ENCODE peak calls at places on chromosome 9, in six cellular contexts. U, P, R, Q, X and E are unnamed samples.

GRCh38 chr9:76216161-76216649 is 178.0 kb downstream of the RFK start:
- DNase-seq in U (no peak), P (no peak), R (no peak), Q (no peak), X (no peak), E (no peak)

GRCh38 chr9:128078504-128079434 is 10.7 kb downstream of the SLC25A25 start:
- DNase-seq in U (no peak), P (no peak), R (no peak), Q (no peak), X (peak; percentile 75), E (no peak)

GRCh38 chr9:74817281-74818181 is 70.2 kb downstream of the TRPM6 start:
- DNase-seq in U (no peak), P (no peak), R (no peak), Q (no peak), X (peak; percentile 67), E (no peak)

GRCh38 chr9:127955294-127956015 is 17.8 kb upstream of the DPM2 start:
- DNase-seq in U (peak; percentile 94), P (peak; percentile 68), R (no peak), Q (no peak), X (peak; percentile 96), E (peak; percentile 71)

GRCh38 chr9:122265265-122265900 is 701 bp downstream of the MRRF start:
- DNase-seq in U (no peak), P (no peak), R (peak; percentile 38), Q (no peak), X (peak; percentile 36), E (peak; percentile 71)

GRCh38 chr9:96107436-96107835 is 194.5 kb downstream of the HSD17B3 start:
- DNase-seq in U (no peak), P (no peak), R (no peak), Q (no peak), X (no peak), E (no peak)

GRCh38 chr9:99465231-99465891 is 243.3 kb downstream of the SEC61B start:
- DNase-seq in U (no peak), P (no peak), R (no peak), Q (no peak), X (no peak), E (no peak)

GRCh38 chr9:13361076-13361475 is 81.6 kb upstream of the MPDZ start:
- DNase-seq in U (no peak), P (no peak), R (no peak), Q (no peak), X (no peak), E (no peak)

GRCh38 chr9:134442087-134442470 is 115.8 kb downstream of the RXRA start:
- DNase-seq in U (peak; percentile 72), P (no peak), R (no peak), Q (no peak), X (no peak), E (no peak)

GRCh38 chr9:99820330-99821186 is 1.1 kb upstream of the NR4A3 start:
- DNase-seq in U (peak; percentile 75), P (peak; percentile 74), R (no peak), Q (peak; percentile 77), X (peak; percentile 72), E (peak; percentile 43)

GRCh38 chr9:132410642-132411041 is 631 bp downstream of the CFAP77 start:
- DNase-seq in U (no peak), P (no peak), R (no peak), Q (no peak), X (no peak), E (peak; percentile 24)

GRCh38 chr9:73080110-73080683 is 71.5 kb upstream of the ANXA1 start:
- DNase-seq in U (no peak), P (no peak), R (no peak), Q (no peak), X (no peak), E (no peak)

GRCh38 chr9:135066291-135066690 is 21.2 kb upstream of the OLFM1 start:
- DNase-seq in U (no peak), P (no peak), R (no peak), Q (no peak), X (no peak), E (no peak)

GRCh38 chr9:116596646-116597045 is 90.5 kb upstream of the TRIM32 start:
- DNase-seq in U (no peak), P (no peak), R (no peak), Q (no peak), X (no peak), E (no peak)

GRCh38 chr9:131673531-131673930 is 66.3 kb downstream of the RAPGEF1 start:
- DNase-seq in U (no peak), P (no peak), R (no peak), Q (no peak), X (no peak), E (no peak)

GRCh38 chr9:128275198-128276007 is at the start of gene GOLGA2:
- DNase-seq in U (no peak), P (peak; percentile 50), R (no peak), Q (peak; percentile 24), X (peak; percentile 41), E (no peak)

GRCh38 chr9:110912701-110913291 is 125.5 kb downstream of the LPAR1 start:
- DNase-seq in U (no peak), P (no peak), R (no peak), Q (peak; percentile 47), X (no peak), E (no peak)

GRCh38 chr9:128383007-128383753 is 12.0 kb downstream of the URM1 start:
- DNase-seq in U (no peak), P (no peak), R (no peak), Q (no peak), X (no peak), E (no peak)

GRCh38 chr9:93244510-93245436 is 60.8 kb downstream of the WNK2 start:
- DNase-seq in U (no peak), P (no peak), R (no peak), Q (no peak), X (peak; percentile 52), E (no peak)

GRCh38 chr9:13554626-13555025 is 275.1 kb upstream of the MPDZ start:
- DNase-seq in U (no peak), P (no peak), R (no peak), Q (no peak), X (no peak), E (no peak)

GRCh38 chr9:71965403-71965802 is 54.0 kb downstream of the C9orf85 start:
- DNase-seq in U (no peak), P (no peak), R (no peak), Q (no peak), X (no peak), E (no peak)

GRCh38 chr9:20593131-20593530 is 29.2 kb downstream of the MLLT3 start:
- DNase-seq in U (no peak), P (no peak), R (no peak), Q (no peak), X (no peak), E (no peak)

GRCh38 chr9:20592673-20593072 is 29.6 kb downstream of the MLLT3 start:
- DNase-seq in U (no peak), P (no peak), R (no peak), Q (no peak), X (no peak), E (no peak)

GRCh38 chr9:20594521-20594920 is 27.8 kb downstream of the MLLT3 start:
- DNase-seq in U (no peak), P (no peak), R (no peak), Q (no peak), X (no peak), E (no peak)

GRCh38 chr9:20591223-20591622 is 31.1 kb downstream of the MLLT3 start:
- DNase-seq in U (no peak), P (no peak), R (no peak), Q (no peak), X (no peak), E (no peak)

GRCh38 chr9:20593551-20593950 is 28.7 kb downstream of the MLLT3 start:
- DNase-seq in U (no peak), P (no peak), R (no peak), Q (no peak), X (no peak), E (no peak)
- H3K27ac ChIP-seq in U (no peak overlapping the region), P (no peak overlapping the region), R (no peak overlapping the region), Q (no peak overlapping the region), X (no peak overlapping the region), E (no peak overlapping the region)

DNA sequence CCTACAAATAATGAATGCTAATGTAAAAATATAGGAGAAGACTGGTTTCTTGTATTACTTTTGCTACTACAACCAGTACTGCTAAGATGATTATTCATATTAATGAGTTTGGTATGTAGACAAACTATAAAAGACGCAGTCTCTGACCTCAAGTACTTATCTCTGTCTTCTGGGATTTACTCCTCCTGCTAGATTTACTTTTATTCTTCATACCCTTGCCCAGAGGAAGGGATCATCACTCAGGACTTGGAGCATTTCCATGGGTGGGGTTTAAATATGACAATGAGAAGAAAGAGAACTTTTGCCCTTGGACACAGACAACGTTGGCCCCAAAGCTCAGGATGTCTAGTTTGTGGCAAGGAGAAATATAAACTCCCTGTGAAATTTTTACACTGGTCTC is 126.1 kb downstream of the BNC2 start:
- DNase-seq in U (no peak), P (no peak), R (no peak), Q (no peak), X (no peak), E (no peak)
- H3K4me1 ChIP-seq in U (no peaks in the 10 kb centered on the region), P (peaks cover 4% of the 10 kb centered on the region), R (no peaks in the 10 kb centered on the region), Q (no peaks in the 10 kb centered on the region), X (no peaks in the 10 kb centered on the region), E (no peaks in the 10 kb centered on the region)

DNA sequence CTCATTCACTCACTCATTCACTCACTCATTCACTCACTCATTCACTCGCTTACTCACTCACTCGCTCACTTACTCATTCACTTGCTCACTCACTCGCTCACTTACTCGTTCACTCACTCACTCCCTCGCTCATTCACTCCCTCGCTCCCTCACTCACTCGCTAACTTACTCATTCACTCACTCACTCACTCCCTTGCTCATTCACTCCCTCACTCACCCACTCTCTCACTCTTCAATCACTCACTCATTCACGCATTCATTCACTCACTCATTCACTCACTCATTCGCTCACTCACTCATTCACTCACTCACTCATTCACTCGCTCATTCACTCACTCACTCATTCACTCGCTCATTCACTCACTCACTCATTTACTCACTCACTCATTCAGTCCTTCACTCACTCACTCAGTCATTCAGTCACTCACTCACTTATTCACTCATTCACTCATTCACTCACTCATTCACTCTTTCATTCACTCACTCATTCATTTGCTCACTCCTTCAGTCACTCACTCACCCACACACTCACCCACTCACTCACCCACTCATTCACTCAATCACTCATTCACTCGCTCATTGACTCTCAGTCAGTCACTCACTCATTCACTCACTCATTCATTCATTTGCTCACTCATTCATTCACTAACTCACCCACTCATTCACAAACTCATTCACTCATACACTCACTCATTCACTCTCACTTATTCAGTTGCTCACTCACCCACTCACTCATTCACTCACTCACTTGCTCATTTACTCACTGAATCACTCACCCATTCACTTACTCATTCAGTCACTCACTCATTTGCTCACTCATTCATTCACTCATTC is 36.0 kb upstream of the NOTCH1 start:
- DNase-seq in U (no peak), P (no peak), R (no peak), Q (no peak), X (no peak), E (no peak)
- H3K27ac ChIP-seq in U (no peak overlapping the region), P (no peak overlapping the region), R (no peak overlapping the region), Q (no peak overlapping the region), X (no peak overlapping the region), E (no peak overlapping the region)

DNA sequence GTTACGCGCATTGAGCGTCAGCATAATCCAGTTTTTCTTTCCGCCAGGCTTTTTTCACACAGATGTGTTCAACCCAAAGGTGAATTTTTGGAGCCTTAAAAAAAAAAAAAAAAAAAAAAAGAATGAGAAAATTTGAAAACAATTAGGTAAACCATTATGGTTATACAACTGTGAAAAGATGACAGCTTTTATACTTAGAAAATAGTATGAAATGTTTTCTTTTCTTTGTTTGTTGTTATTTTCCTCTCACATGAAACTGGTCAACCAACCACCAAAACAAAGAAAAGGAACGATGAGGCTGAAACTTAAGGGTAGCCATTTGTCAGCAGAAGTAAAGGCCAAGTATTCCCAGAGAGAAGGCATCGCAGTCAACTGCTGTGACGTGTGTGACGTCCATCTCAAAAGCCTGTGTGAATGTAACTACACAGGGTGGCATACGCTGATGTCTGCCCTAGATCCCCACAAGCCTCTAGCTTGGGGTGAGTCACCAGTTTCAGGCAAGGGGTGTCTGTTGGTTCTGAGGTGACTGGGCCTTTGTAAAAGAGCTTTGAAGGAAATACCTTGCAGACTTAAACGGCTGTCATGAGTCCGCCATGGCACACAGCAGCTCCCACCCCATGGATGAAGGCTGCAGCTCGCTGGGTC is 182.9 kb downstream of the AOPEP start:
- DNase-seq in U (no peak), P (peak; percentile 2), R (no peak), Q (no peak), X (no peak), E (no peak)
- H3K4me1 ChIP-seq in U (peaks cover 23% of the 10 kb centered on the region), P (peaks cover 20% of the 10 kb centered on the region), R (no peaks in the 10 kb centered on the region), Q (no peaks in the 10 kb centered on the region), X (peaks cover 7% of the 10 kb centered on the region), E (no peaks in the 10 kb centered on the region)